ENCODE peak calls at places on chromosome 12, in four cellular contexts. Z is stimulated activated CD8-positive, alpha-beta memory T cell treated with anti-CD3 and anti-CD28 coated beads, Interleukin-7, amount 100 ng/mL, for 1 hour; B is NCI-H1436; X is GM03348. Y is an unnamed sample.
A peak's percentile ranks its signal among the peaks of the same experiment; 100 is the strongest.

GRCh38 chr12:52681551-52682380 is 1.6 kb upstream of the KRT1 start:
- DNase-seq in Z (peak; percentile 10), B (no peak), X (no peak), Y (no peak)

GRCh38 chr12:117045998-117046374 is 53.2 kb downstream of the TESC start:
- DNase-seq in Z (no peak), B (no peak), X (no peak), Y (no peak)

GRCh38 chr12:52280319-52280795 is 5.9 kb downstream of the KRT86 start:
- DNase-seq in Z (no peak), B (no peak), X (peak; percentile 87), Y (no peak)

GRCh38 chr12:104215638-104216297 is at the start of gene TXNRD1:
- DNase-seq in Z (peak; percentile 71), B (no peak), X (peak; percentile 87), Y (peak; percentile 88)

GRCh38 chr12:52713960-52714886 is 10.9 kb upstream of the KRT77 start:
- DNase-seq in Z (peak; percentile 5), B (no peak), X (no peak), Y (no peak)

GRCh38 chr12:12845794-12846243 is 32.7 kb downstream of the DDX47 start:
- DNase-seq in Z (no peak), B (no peak), X (no peak), Y (no peak)

GRCh38 chr12:16437281-16437816 is 89.9 kb downstream of the MGST1 start:
- DNase-seq in Z (no peak), B (no peak), X (no peak), Y (no peak)

GRCh38 chr12:2826721-2827515 is 7.9 kb downstream of the NRIP2 start:
- DNase-seq in Z (no peak), B (no peak), X (no peak), Y (no peak)

GRCh38 chr12:78293039-78293686 is 462.5 kb downstream of the NAV3 start:
- DNase-seq in Z (no peak), B (no peak), X (no peak), Y (no peak)

GRCh38 chr12:110844131-110844530 is 2.7 kb upstream of the CCDC63 start:
- DNase-seq in Z (no peak), B (no peak), X (no peak), Y (no peak)

GRCh38 chr12:54216580-54217308 is 28.0 kb upstream of the SMUG1 start:
- DNase-seq in Z (peak; percentile 49), B (peak; percentile 87), X (peak; percentile 81), Y (peak; percentile 72)

GRCh38 chr12:94207467-94208432 is 59.4 kb downstream of the PLXNC1 start:
- DNase-seq in Z (no peak), B (no peak), X (no peak), Y (no peak)

GRCh38 chr12:76927170-76927784 is 48.5 kb upstream of the CSRP2 start:
- DNase-seq in Z (no peak), B (no peak), X (peak; percentile 71), Y (peak; percentile 23)

GRCh38 chr12:132373967-132374820 is 44.8 kb upstream of the GALNT9 start:
- DNase-seq in Z (no peak), B (no peak), X (peak; percentile 55), Y (no peak)

GRCh38 chr12:50572275-50572674 is 67.5 kb downstream of the DIP2B start:
- DNase-seq in Z (no peak), B (no peak), X (peak; percentile 83), Y (no peak)

GRCh38 chr12:11609045-11609444 is 40.4 kb upstream of the ETV6 start:
- DNase-seq in Z (no peak), B (no peak), X (no peak), Y (no peak)

GRCh38 chr12:95322335-95322734 is 104.7 kb downstream of the VEZT start:
- DNase-seq in Z (no peak), B (no peak), X (no peak), Y (no peak)

GRCh38 chr12:112716099-112717093 is 75.2 kb upstream of the RPH3A start:
- DNase-seq in Z (no peak), B (no peak), X (no peak), Y (no peak)

GRCh38 chr12:69694123-69694522 is 5.0 kb downstream of the BEST3 start:
- DNase-seq in Z (no peak), B (no peak), X (no peak), Y (no peak)

GRCh38 chr12:124898200-124898950 is 16.1 kb downstream of the UBC start:
- DNase-seq in Z (no peak), B (peak; percentile 57), X (peak; percentile 55), Y (no peak)

GRCh38 chr12:1634149-1634548 is 5.1 kb downstream of the WNT5B start:
- DNase-seq in Z (no peak), B (no peak), X (no peak), Y (no peak)

GRCh38 chr12:110725267-110725666 is 17.4 kb downstream of the PPP1CC start:
- DNase-seq in Z (no peak), B (no peak), X (no peak), Y (no peak)

GRCh38 chr12:124881123-124881522 is 17.5 kb upstream of the SCARB1 start:
- DNase-seq in Z (no peak), B (no peak), X (no peak), Y (no peak)

GRCh38 chr12:806116-806805 is 53.9 kb downstream of the WNK1 start:
- DNase-seq in Z (no peak), B (no peak), X (peak; percentile 29), Y (no peak)

GRCh38 chr12:18747960-18748359 is 10.0 kb downstream of the CAPZA3 start:
- DNase-seq in Z (no peak), B (no peak), X (peak; percentile 79), Y (no peak)

GRCh38 chr12:63362801-63363200 is 211.8 kb upstream of the AVPR1A start:
- DNase-seq in Z (no peak), B (no peak), X (no peak), Y (no peak)

GRCh38 chr12:123278150-123278627 is 6.5 kb upstream of the CDK2AP1 start:
- DNase-seq in Z (no peak), B (no peak), X (no peak), Y (no peak)

GRCh38 chr12:133225527-133225926 is 10.2 kb downstream of the ANHX start:
- DNase-seq in Z (no peak), B (no peak), X (no peak), Y (no peak)

GRCh38 chr12:113424915-113425823 is 3.0 kb downstream of the SDSL start:
- DNase-seq in Z (peak; percentile 35), B (peak; percentile 7), X (peak; percentile 78), Y (peak; percentile 42)

GRCh38 chr12:32535260-32535999 is 136.1 kb downstream of the FGD4 start:
- DNase-seq in Z (no peak), B (peak; percentile 64), X (peak; percentile 59), Y (no peak)

Y was measured in 8988T.